ENCODE peak calls at places on chromosomes 7 and 10, in ten cellular contexts. G, Z, O, A, R, K, Y, H, T and D are unnamed samples.

GRCh38 chr10:88986549-88987242 is 3.9 kb upstream of the FAS start:
- DNase-seq in G (no peak), Z (no peak), O (no peak), A (no peak), R (no peak), K (peak), Y (no peak), H (no peak), T (no peak), D (peak)

GRCh38 chr10:13294784-13295183 is 5.1 kb downstream of the PHYH start:
- DNase-seq in G (no peak), Z (no peak), O (no peak), A (no peak), R (no peak), K (no peak), Y (no peak), H (no peak), T (no peak), D (no peak)

GRCh38 chr10:132407243-132407746 is 10.3 kb downstream of the PWWP2B start:
- DNase-seq in G (no peak), Z (peak), O (no peak), A (no peak), R (no peak), K (no peak), Y (no peak), H (no peak), T (no peak), D (no peak)

GRCh38 chr10:33249137-33249536 is 85.3 kb downstream of the NRP1 start:
- DNase-seq in G (no peak), Z (no peak), O (no peak), A (no peak), R (no peak), K (no peak), Y (no peak), H (no peak), T (no peak), D (no peak)

GRCh38 chr10:100847440-100847839 is 65.3 kb upstream of the SLF2 start:
- DNase-seq in G (no peak), Z (no peak), O (no peak), A (no peak), R (peak), K (peak), Y (no peak), H (no peak), T (no peak), D (no peak)

GRCh38 chr10:6014241-6014761 is 37.0 kb upstream of the IL15RA start:
- DNase-seq in G (peak), Z (peak), O (peak), A (no peak), R (no peak), K (peak), Y (peak), H (no peak), T (peak), D (peak)

GRCh38 chr10:31759124-31759798 is 169.4 kb downstream of the ARHGAP12 start:
- DNase-seq in G (peak), Z (peak), O (peak), A (no peak), R (peak), K (no peak), Y (peak), H (peak), T (peak), D (no peak)

GRCh38 chr7:122412441-122412840 is 107.9 kb upstream of the FEZF1 start:
- DNase-seq in G (no peak), Z (no peak), O (no peak), A (no peak), R (no peak), K (no peak), Y (no peak), H (no peak), T (no peak), D (no peak)

GRCh38 chr10:79929409-79929904 is 19.4 kb downstream of the SFTPD start:
- DNase-seq in G (peak), Z (peak), O (peak), A (peak), R (peak), K (peak), Y (peak), H (no peak), T (peak), D (peak)

GRCh38 chr10:30873408-30873807 is 158.3 kb downstream of the ZNF438 start:
- DNase-seq in G (no peak), Z (no peak), O (no peak), A (no peak), R (no peak), K (no peak), Y (no peak), H (no peak), T (no peak), D (no peak)

GRCh38 chr7:130884437-130885417 is 150.7 kb upstream of the KLF14 start:
- DNase-seq in G (no peak), Z (no peak), O (no peak), A (no peak), R (no peak), K (no peak), Y (no peak), H (no peak), T (no peak), D (no peak)

GRCh38 chr10:93591065-93591808 is 9.8 kb downstream of the RBP4 start:
- DNase-seq in G (no peak), Z (no peak), O (no peak), A (no peak), R (no peak), K (no peak), Y (no peak), H (no peak), T (no peak), D (no peak)

GRCh38 chr7:2090526-2091520 is 141.9 kb downstream of the MAD1L1 start:
- DNase-seq in G (no peak), Z (no peak), O (no peak), A (no peak), R (no peak), K (no peak), Y (no peak), H (no peak), T (no peak), D (no peak)

GRCh38 chr10:91313761-91314520 is 93.5 kb downstream of the PCGF5 start:
- DNase-seq in G (no peak), Z (no peak), O (no peak), A (no peak), R (no peak), K (no peak), Y (no peak), H (peak), T (no peak), D (no peak)

GRCh38 chr7:150382844-150383225 is 3.7 kb downstream of the ZNF775 start:
- DNase-seq in G (no peak), Z (no peak), O (no peak), A (no peak), R (no peak), K (no peak), Y (no peak), H (no peak), T (no peak), D (no peak)

GRCh38 chr10:70926215-70927000 is 38.0 kb upstream of the PCBD1 start:
- DNase-seq in G (no peak), Z (no peak), O (no peak), A (no peak), R (no peak), K (no peak), Y (no peak), H (no peak), T (no peak), D (peak)

GRCh38 chr7:102180727-102181126 is 105.9 kb upstream of the SH2B2 start:
- DNase-seq in G (no peak), Z (no peak), O (no peak), A (no peak), R (no peak), K (no peak), Y (no peak), H (no peak), T (no peak), D (no peak)

GRCh38 chr7:141287936-141288335 is 214.1 kb downstream of the TMEM178B start:
- DNase-seq in G (no peak), Z (no peak), O (peak), A (no peak), R (no peak), K (no peak), Y (no peak), H (no peak), T (no peak), D (no peak)

GRCh38 chr10:127216786-127217185 is 20.4 kb upstream of the INSYN2A start:
- DNase-seq in G (no peak), Z (no peak), O (no peak), A (no peak), R (no peak), K (peak), Y (no peak), H (no peak), T (no peak), D (no peak)